ENCODE peak calls at places on chromosomes 12 and 14, in eight cellular contexts. W is heart left ventricle; S is psoas muscle; Y is left ventricle myocardium inferior; J is CD8-positive, alpha-beta T cell; E is right cardiac atrium; V is heart right ventricle; H is tibial artery. R is an unnamed sample.

GRCh38 chr12:52496590-52497071 is 3.6 kb upstream of the KRT6A start:
- DNase-seq in W (peak), S (no peak), Y (no peak), J (no peak), E (no peak), V (no peak), H (no peak), R (peak)

GRCh38 chr12:90298289-90298948 is 589.8 kb upstream of the ATP2B1 start:
- DNase-seq in W (no peak), S (no peak), Y (no peak), J (no peak), E (no peak), V (no peak), H (no peak), R (no peak)

GRCh38 chr12:96274331-96274730 is 80.2 kb downstream of the ELK3 start:
- DNase-seq in W (no peak), S (no peak), Y (no peak), J (no peak), E (no peak), V (no peak), H (no peak), R (no peak)

GRCh38 chr12:3206536-3207072 is 129.4 kb downstream of the TSPAN9 start:
- DNase-seq in W (no peak), S (no peak), Y (no peak), J (no peak), E (peak), V (no peak), H (no peak), R (no peak)

GRCh38 chr12:30763053-30763452 is 8.3 kb upstream of the CAPRIN2 start:
- DNase-seq in W (no peak), S (no peak), Y (no peak), J (no peak), E (no peak), V (no peak), H (no peak), R (no peak)

GRCh38 chr14:57066887-57067513 is 201.7 kb downstream of the EXOC5 start:
- DNase-seq in W (no peak), S (no peak), Y (no peak), J (no peak), E (peak), V (no peak), H (no peak), R (no peak)

GRCh38 chr14:63045234-63045611 is at the start of gene KCNH5:
- DNase-seq in W (peak), S (peak), Y (peak), J (no peak), E (peak), V (peak), H (no peak), R (no peak)

GRCh38 chr14:33862261-33862802 is 88.5 kb downstream of the EGLN3 start:
- DNase-seq in W (no peak), S (no peak), Y (no peak), J (no peak), E (no peak), V (no peak), H (no peak), R (no peak)

GRCh38 chr14:81571437-81571836 is 37.8 kb upstream of the SEL1L start:
- DNase-seq in W (no peak), S (no peak), Y (no peak), J (no peak), E (no peak), V (no peak), H (no peak), R (no peak)

GRCh38 chr12:6226002-6226700 is 26.0 kb downstream of the CD9 start:
- DNase-seq in W (peak), S (peak), Y (peak), J (no peak), E (peak), V (peak), H (peak), R (peak)

GRCh38 chr14:67059576-67059975 is 129.7 kb upstream of the GARIN2 start:
- DNase-seq in W (no peak), S (no peak), Y (no peak), J (no peak), E (no peak), V (no peak), H (no peak), R (no peak)

GRCh38 chr14:95282354-95282985 is 37.2 kb downstream of the CLMN start:
- DNase-seq in W (no peak), S (no peak), Y (no peak), J (no peak), E (no peak), V (no peak), H (peak), R (peak)
- H3K27ac ChIP-seq in W (peak), S (no peak), Y (peak), J (no peak), E (no peak), V (peak), H (no peak), R (peak)

DNA sequence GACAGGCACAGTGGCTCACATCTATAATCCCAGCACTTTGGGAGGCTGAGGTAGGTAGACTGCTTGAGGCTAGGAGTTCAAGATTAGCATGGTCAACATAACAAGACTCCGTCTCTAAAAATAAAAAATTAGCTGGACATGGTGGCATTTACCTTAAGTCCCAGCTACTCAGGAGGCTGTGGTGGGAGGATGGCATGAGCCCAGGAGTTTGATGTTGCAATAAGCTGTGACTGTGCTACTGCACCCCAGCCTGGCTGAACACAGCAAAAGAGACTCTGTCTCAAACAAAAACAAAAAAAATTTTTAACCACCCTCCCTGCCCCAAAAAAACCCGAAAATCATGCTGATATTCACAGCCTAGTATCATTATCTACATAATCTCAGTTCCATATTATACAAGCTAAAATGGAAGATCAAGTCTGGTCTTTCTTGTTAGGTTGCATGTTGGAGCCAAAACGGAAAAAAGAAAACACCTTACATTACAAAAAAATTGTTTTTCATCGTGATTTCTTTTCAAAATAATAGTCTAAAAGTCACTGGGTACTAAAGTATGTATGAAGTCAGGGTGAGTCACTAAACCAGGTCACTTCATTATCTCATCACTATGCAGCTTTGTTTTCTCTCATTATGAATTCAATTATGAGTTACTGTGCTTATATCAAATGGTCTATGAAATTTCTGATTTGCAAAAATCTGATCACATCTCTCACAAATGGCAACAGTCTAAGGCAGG is 13.8 kb downstream of the GXYLT1 start:
- DNase-seq in W (peak), S (peak), Y (no peak), J (no peak), E (no peak), V (no peak), H (peak), R (no peak)
- H3K4me3 ChIP-seq in W (no peak), S (no peak), Y (no peak), J (no peak), E (no peak), V (no peak), H (no peak), R (no peak)

DNA sequence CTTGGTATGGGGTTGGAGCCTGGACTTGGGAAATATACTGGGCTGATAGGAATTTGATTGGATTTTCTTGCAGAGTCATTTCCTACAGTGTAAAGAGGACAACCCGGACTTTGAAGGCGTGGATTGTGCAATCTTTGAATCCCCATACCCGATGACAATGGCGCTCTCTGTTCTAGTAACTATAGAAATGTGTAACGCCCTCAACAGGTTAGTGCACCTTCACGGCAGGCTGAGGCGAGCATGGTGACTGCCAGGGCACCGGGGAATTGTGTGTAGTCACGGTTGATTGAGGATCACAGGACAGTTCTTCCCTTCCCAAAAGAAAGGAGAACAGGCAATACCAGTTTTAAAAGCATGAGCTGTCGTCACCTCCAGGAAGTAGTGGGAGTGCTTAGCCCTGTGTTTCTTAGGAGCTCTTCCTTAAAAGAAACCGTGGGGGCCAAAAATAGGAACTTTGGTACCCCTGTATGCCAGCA is 58.3 kb downstream of the ANAPC7 start:
- DNase-seq in W (no peak), S (no peak), Y (no peak), J (no peak), E (no peak), V (no peak), H (no peak), R (no peak)
- H3K27ac ChIP-seq in W (no peak), S (peak), Y (peak), J (no peak), E (no peak), V (no peak), H (no peak), R (no peak)

GRCh38 chr12:16603916-16604575 is 1.9 kb downstream of the LMO3 start:
- DNase-seq in W (no peak), S (no peak), Y (no peak), J (no peak), E (no peak), V (no peak), H (no peak), R (no peak)
- H3K4me3 ChIP-seq in W (no peak), S (peak), Y (peak), J (no peak), E (peak), V (no peak), H (peak), R (peak)

R was measured in coronary artery.